ENCODE peak calls at places on chromosome 12, in six cellular contexts. L, X, M, B, R and D are unnamed samples.

GRCh38 chr12:15794836-15795235 is 5.6 kb upstream of the EPS8 start:
- DNase-seq in L (no peak), X (no peak), M (peak), B (no peak), R (no peak), D (no peak)

GRCh38 chr12:94678849-94679248 is 28.5 kb upstream of the TMCC3 start:
- DNase-seq in L (no peak), X (no peak), M (no peak), B (peak), R (no peak), D (no peak)

GRCh38 chr12:10088955-10089354 is 9.8 kb downstream of the CLEC1A start:
- DNase-seq in L (no peak), X (no peak), M (no peak), B (peak), R (no peak), D (no peak)

GRCh38 chr12:95126076-95126475 is 52.7 kb upstream of the NR2C1 start:
- DNase-seq in L (no peak), X (no peak), M (no peak), B (no peak), R (no peak), D (no peak)

GRCh38 chr12:22880810-22881209 is 255.8 kb downstream of the ETNK1 start:
- DNase-seq in L (no peak), X (no peak), M (no peak), B (no peak), R (no peak), D (no peak)

GRCh38 chr12:94644141-94644575 is 6.2 kb downstream of the TMCC3 start:
- DNase-seq in L (peak), X (no peak), M (peak), B (no peak), R (no peak), D (no peak)

GRCh38 chr12:105018761-105019160 is 32.6 kb downstream of the NOPCHAP1 start:
- DNase-seq in L (no peak), X (no peak), M (no peak), B (no peak), R (no peak), D (no peak)

GRCh38 chr12:31342314-31342713 is 16.4 kb upstream of the SINHCAF start:
- DNase-seq in L (no peak), X (no peak), M (no peak), B (no peak), R (no peak), D (no peak)

GRCh38 chr12:104201238-104202001 is 14.2 kb upstream of the TXNRD1 start:
- DNase-seq in L (peak), X (peak), M (peak), B (peak), R (peak), D (no peak)

GRCh38 chr12:100214518-100214917 is 13.9 kb downstream of the ACTR6 start:
- DNase-seq in L (no peak), X (no peak), M (no peak), B (no peak), R (no peak), D (no peak)

GRCh38 chr12:54624316-54625279 is 10.1 kb downstream of the LACRT start:
- DNase-seq in L (no peak), X (no peak), M (no peak), B (peak), R (no peak), D (no peak)